ENCODE peak calls at places on chromosomes 2 and 18, in six cellular contexts. R is CD4-positive, alpha-beta T cell; N is IMR-90; Z is endothelial cell; Q is fibroblast of lung; H is fibroblast of mammary gland. C is an unnamed sample.

GRCh38 chr2:118250463-118250862 is 162.2 kb downstream of the INSIG2 start:
- DNase-seq in R (no peak), N (no peak), Z (no peak), Q (peak; percentile 35), H (no peak), C (no peak)

GRCh38 chr2:20614201-20615045 is 36.5 kb downstream of the HS1BP3 start:
- DNase-seq in R (no peak), N (no peak), Z (no peak), Q (peak; percentile 45), H (peak; percentile 35), C (no peak)

GRCh38 chr2:64770781-64771334 is 117.1 kb upstream of the SERTAD2 start:
- DNase-seq in R (no peak), N (peak; percentile 97), Z (no peak), Q (peak; percentile 94), H (peak; percentile 99), C (no peak)

GRCh38 chr2:189719531-189719930 is 43.1 kb downstream of the OSGEPL1 start:
- DNase-seq in R (no peak), N (no peak), Z (no peak), Q (no peak), H (no peak), C (no peak)

GRCh38 chr18:59140287-59140885 is 702 bp downstream of the SEC11C start:
- DNase-seq in R (no peak), N (peak; percentile 51), Z (peak; percentile 29), Q (peak; percentile 53), H (peak; percentile 27), C (no peak)

GRCh38 chr2:124708661-124709060 is 683.6 kb downstream of the CNTNAP5 start:
- DNase-seq in R (no peak), N (no peak), Z (no peak), Q (no peak), H (no peak), C (no peak)

GRCh38 chr2:45585267-45585861 is 25.7 kb downstream of the SRBD1 start:
- DNase-seq in R (no peak), N (peak; percentile 63), Z (no peak), Q (peak; percentile 37), H (peak; percentile 71), C (no peak)

GRCh38 chr2:217804338-217804737 is 198.5 kb downstream of the TNS1 start:
- DNase-seq in R (no peak), N (no peak), Z (no peak), Q (no peak), H (no peak), C (no peak)

GRCh38 chr2:103945083-103945482 is 908.8 kb upstream of the POU3F3 start:
- DNase-seq in R (no peak), N (no peak), Z (no peak), Q (no peak), H (no peak), C (no peak)

GRCh38 chr2:45177870-45178269 is 168.6 kb upstream of the SIX2 start:
- DNase-seq in R (no peak), N (peak; percentile 95), Z (no peak), Q (peak; percentile 98), H (peak; percentile 100), C (no peak)

GRCh38 chr2:234911271-234911670 is 40.5 kb upstream of the SH3BP4 start:
- DNase-seq in R (no peak), N (peak; percentile 83), Z (no peak), Q (peak; percentile 87), H (peak; percentile 78), C (no peak)

GRCh38 chr2:45000341-45000901 is 8.8 kb downstream of the SIX2 start:
- DNase-seq in R (no peak), N (no peak), Z (peak; percentile 38), Q (no peak), H (no peak), C (no peak)

GRCh38 chr2:39913648-39914456 is 134.8 kb upstream of the THUMPD2 start:
- DNase-seq in R (no peak), N (peak; percentile 88), Z (peak; percentile 10), Q (peak; percentile 73), H (peak; percentile 87), C (no peak)

GRCh38 chr18:48356909-48357631 is 52.1 kb downstream of the ZBTB7C start:
- DNase-seq in R (no peak), N (no peak), Z (no peak), Q (no peak), H (no peak), C (no peak)

GRCh38 chr2:236626391-236627150 is 56.9 kb downstream of the ACKR3 start:
- DNase-seq in R (no peak), N (no peak), Z (no peak), Q (no peak), H (no peak), C (no peak)

GRCh38 chr2:140596447-140596846 is 1534.4 kb downstream of the LRP1B start:
- DNase-seq in R (no peak), N (no peak), Z (no peak), Q (no peak), H (no peak), C (no peak)

GRCh38 chr2:101546376-101547058 is 71.6 kb upstream of the RFX8 start:
- DNase-seq in R (no peak), N (peak; percentile 60), Z (no peak), Q (peak; percentile 76), H (peak; percentile 69), C (no peak)

GRCh38 chr18:35042389-35043066 is 1.3 kb downstream of the MAPRE2 start:
- DNase-seq in R (no peak), N (no peak), Z (no peak), Q (peak; percentile 26), H (no peak), C (no peak)

GRCh38 chr2:111185496-111186022 is 64.8 kb downstream of the BCL2L11 start:
- DNase-seq in R (no peak), N (no peak), Z (no peak), Q (no peak), H (no peak), C (no peak)

GRCh38 chr18:46497129-46497528 is 159.9 kb downstream of the LOXHD1 start:
- DNase-seq in R (no peak), N (no peak), Z (peak; percentile 72), Q (peak; percentile 14), H (peak; percentile 16), C (peak; percentile 66)

GRCh38 chr2:119490106-119490505 is 34.2 kb downstream of the SCTR start:
- DNase-seq in R (no peak), N (no peak), Z (no peak), Q (no peak), H (no peak), C (no peak)

GRCh38 chr2:119489232-119489952 is 34.9 kb downstream of the SCTR start:
- DNase-seq in R (no peak), N (no peak), Z (no peak), Q (no peak), H (no peak), C (no peak)

GRCh38 chr2:119487434-119488244 is 36.6 kb downstream of the SCTR start:
- DNase-seq in R (no peak), N (no peak), Z (no peak), Q (no peak), H (no peak), C (peak; percentile 69)

GRCh38 chr2:119486886-119487285 is 37.4 kb downstream of the SCTR start:
- DNase-seq in R (no peak), N (peak; percentile 16), Z (no peak), Q (peak; percentile 77), H (peak; percentile 24), C (no peak)

GRCh38 chr2:119488245-119489182 is 35.8 kb downstream of the SCTR start:
- DNase-seq in R (no peak), N (no peak), Z (no peak), Q (no peak), H (no peak), C (no peak)
- TF ChIP-seq CTCF in R (no peak), N (no peak), Z (no peak), Q (no peak), H (no peak), C (no peak)

GRCh38 chr18:8643479-8643878 is 34.2 kb downstream of the RAB12 start:
- DNase-seq in R (no peak), N (no peak), Z (no peak), Q (no peak), H (no peak), C (no peak)

GRCh38 chr18:8634508-8634907 is 25.3 kb downstream of the RAB12 start:
- DNase-seq in R (no peak), N (no peak), Z (no peak), Q (no peak), H (no peak), C (no peak)

GRCh38 chr18:8635087-8635486 is 25.9 kb downstream of the RAB12 start:
- DNase-seq in R (no peak), N (peak; percentile 56), Z (no peak), Q (peak; percentile 51), H (peak; percentile 55), C (no peak)

DNA sequence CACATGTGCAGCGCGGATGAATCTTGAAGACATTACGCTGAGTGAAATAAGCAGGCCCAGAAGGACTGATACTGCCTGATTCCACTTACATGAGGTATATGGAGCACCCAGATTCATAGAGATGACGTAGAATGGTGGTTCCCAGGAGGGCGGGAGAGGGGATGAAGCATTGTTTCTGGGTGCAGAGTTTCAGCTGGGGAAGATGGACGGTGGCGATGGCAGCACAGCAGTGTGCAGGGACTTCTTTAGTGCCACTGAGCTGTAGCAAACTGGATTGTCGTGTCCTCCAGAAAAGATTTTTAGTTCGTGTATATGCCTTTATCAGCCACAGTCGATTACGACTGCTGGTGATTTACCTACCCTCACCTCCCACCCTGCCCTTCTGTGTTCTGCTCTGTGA is 30.5 kb downstream of the RAB12 start:
- DNase-seq in R (no peak), N (no peak), Z (no peak), Q (no peak), H (no peak), C (no peak)
- TF ChIP-seq CTCF in R (no peak), N (no peak), Z (no peak), Q (no peak), H (no peak), C (no peak)

GRCh38 chr2:135875491-135876065 is 665 bp downstream of the MCM6 start:
- DNase-seq in R (peak; percentile 48), N (peak; percentile 60), Z (peak; percentile 38), Q (peak; percentile 59), H (peak; percentile 67), C (peak; percentile 30)

GRCh38 chr2:135870571-135870970 is 5.7 kb downstream of the MCM6 start:
- DNase-seq in R (no peak), N (no peak), Z (no peak), Q (no peak), H (no peak), C (no peak)

GRCh38 chr2:135874966-135875365 is 1.3 kb downstream of the MCM6 start:
- DNase-seq in R (no peak), N (no peak), Z (no peak), Q (no peak), H (no peak), C (no peak)

DNA sequence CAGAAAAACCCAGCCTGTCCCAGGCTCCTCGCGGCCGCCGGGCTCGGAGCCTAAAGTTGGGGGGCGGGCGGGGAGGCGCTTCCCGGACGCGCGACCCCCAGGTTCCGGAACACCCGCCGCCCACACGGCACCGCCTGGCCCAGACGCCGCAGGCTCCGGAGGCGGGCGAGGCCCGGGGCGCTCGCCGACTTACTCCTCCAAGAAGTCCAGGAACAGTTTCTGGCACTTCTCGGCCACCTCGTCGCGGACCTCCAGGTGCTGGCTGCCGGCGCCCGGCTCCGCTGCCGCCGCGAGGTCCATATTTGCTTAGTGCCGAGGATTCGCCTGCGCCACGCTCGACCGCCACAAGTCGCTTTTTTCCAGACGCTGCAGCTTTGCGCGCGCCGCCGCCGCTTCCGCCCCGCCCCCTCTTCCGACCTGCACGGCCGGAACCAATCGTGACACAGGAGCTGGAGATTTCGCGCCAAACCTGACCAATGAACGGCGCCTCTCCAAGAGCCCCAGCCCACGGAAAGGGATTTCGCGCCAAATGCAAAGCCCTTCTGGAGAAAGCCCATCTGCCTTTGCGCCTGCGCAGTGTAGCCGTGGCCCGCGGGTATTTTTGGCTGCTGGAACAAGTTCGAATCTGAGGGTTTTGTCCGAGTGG is at the start of gene MCM6:
- DNase-seq in R (peak; percentile 96), N (peak; percentile 99), Z (peak; percentile 95), Q (peak; percentile 97), H (peak; percentile 99), C (peak; percentile 93)
- TF ChIP-seq CTCF in R (no peak), N (no peak), Z (no peak), Q (no peak), H (no peak), C (peak; percentile 25)

GRCh38 chr2:179876266-179876665 is 14.9 kb upstream of the ZNF385B start:
- DNase-seq in R (no peak), N (no peak), Z (no peak), Q (no peak), H (no peak), C (no peak)
- TF ChIP-seq CTCF in R (no peak), N (no peak), Z (no peak), Q (no peak), H (peak; percentile 9), C (no peak)